ENCODE peak calls at places on chromosomes 2 and 18, in seven cellular contexts. E is activated effector memory CD4-positive, alpha-beta T cell treated with anti-CD3 and anti-CD28 coated beads, Interleukin-2, amount 50 U/mL, for 16 hours; J is stimulated activated naive B cell treated with anti-CD40 and anti-IgM and Interleukin-4, amounts not matched to agents 10 μg/mL and 1 μg/mL and 100 μg/mL, for 72 hours; F is amniotic stem cell; V is activated T-cell treated with anti-CD3 and anti-CD28 coated beads, Interleukin-2, amount 50 U/mL, for 24 hours; K is stimulated activated CD8-positive, alpha-beta memory T cell treated with anti-CD3 and anti-CD28 coated beads, Interleukin-2, amount 100 ng/mL, for 1 hour; M is substantia nigra. U is an unnamed sample.

GRCh38 chr2:142041105-142041504 is 89.7 kb downstream of the LRP1B start:
- DNase-seq in J (no peak), E (no peak), V (no peak), K (no peak), M (no peak), F (no peak), U (no peak)

GRCh38 chr2:186068154-186068826 is 329.7 kb downstream of the FSIP2 start:
- DNase-seq in F (no peak), E (no peak), K (no peak), M (no peak), V (no peak), J (no peak), U (no peak)

GRCh38 chr18:48989304-48990284 is 38.8 kb upstream of the SMAD7 start:
- DNase-seq in J (no peak), M (no peak), K (no peak), V (no peak), E (no peak), F (no peak), U (no peak)

GRCh38 chr18:27778441-27778840 is 398.5 kb downstream of the CDH2 start:
- DNase-seq in F (no peak), J (no peak), M (no peak), E (no peak), K (no peak), V (no peak), U (no peak)

GRCh38 chr2:111666160-111666559 is 217.8 kb downstream of the ANAPC1 start:
- DNase-seq in F (no peak), E (no peak), K (no peak), J (no peak), V (no peak), M (no peak), U (no peak)

GRCh38 chr2:226782092-226782713 is 17.4 kb downstream of the IRS1 start:
- DNase-seq in E (no peak), K (no peak), V (no peak), F (no peak), J (no peak), M (no peak), U (no peak)

GRCh38 chr2:33933203-33933602 is 334.1 kb upstream of the FAM98A start:
- DNase-seq in V (no peak), M (no peak), K (no peak), E (no peak), J (no peak), F (no peak), U (no peak)

GRCh38 chr2:10481666-10482157 is 33.6 kb upstream of the ODC1 start:
- DNase-seq in K (no peak), E (peak; percentile 45), V (no peak), M (no peak), J (no peak), F (no peak), U (no peak)

GRCh38 chr2:114400890-114401289 is 41.6 kb upstream of the DPP10 start:
- DNase-seq in J (no peak), K (no peak), M (no peak), V (no peak), F (no peak), E (no peak), U (no peak)

GRCh38 chr2:25808006-25808383 is 70.3 kb downstream of the ASXL2 start:
- DNase-seq in J (no peak), F (no peak), K (no peak), V (no peak), M (no peak), E (no peak), U (no peak)

GRCh38 chr2:9299444-9300100 is 93.0 kb downstream of the ASAP2 start:
- DNase-seq in M (no peak), V (no peak), E (no peak), F (no peak), K (no peak), J (no peak), U (no peak)

GRCh38 chr2:95305341-95306058 is 8.4 kb downstream of the KCNIP3 start:
- DNase-seq in K (no peak), M (no peak), J (no peak), E (no peak), V (no peak), F (no peak), U (no peak)

GRCh38 chr2:9313443-9313842 is 106.8 kb downstream of the ASAP2 start:
- DNase-seq in E (no peak), F (no peak), J (no peak), V (no peak), M (no peak), K (no peak), U (no peak)

GRCh38 chr2:217634871-217635270 is 367.9 kb downstream of the TNS1 start:
- DNase-seq in V (no peak), K (no peak), F (no peak), E (no peak), J (no peak), M (no peak), U (no peak)

GRCh38 chr2:226115102-226115831 is 684.4 kb downstream of the IRS1 start:
- DNase-seq in J (no peak), M (no peak), K (no peak), F (peak; percentile 81), V (no peak), E (no peak), U (no peak)

GRCh38 chr2:18605115-18605514 is 15.7 kb upstream of the NT5C1B start:
- DNase-seq in J (no peak), F (no peak), V (no peak), E (no peak), K (no peak), M (no peak), U (no peak)

GRCh38 chr2:172836386-172837200 is 100.9 kb downstream of the RAPGEF4 start:
- DNase-seq in K (no peak), V (no peak), M (no peak), E (no peak), F (no peak), J (no peak), U (no peak)

GRCh38 chr2:171491292-171491691 is 31.0 kb upstream of the CYBRD1 start:
- DNase-seq in V (no peak), M (no peak), E (no peak), J (no peak), K (no peak), F (no peak), U (no peak)

GRCh38 chr2:117716505-117716904 is 98.0 kb upstream of the DDX18 start:
- DNase-seq in M (no peak), F (no peak), E (no peak), V (no peak), J (no peak), K (no peak), U (no peak)

GRCh38 chr2:131115752-131116151 is 10.6 kb downstream of the PLEKHB2 start:
- DNase-seq in M (no peak), V (no peak), F (no peak), K (no peak), E (no peak), J (no peak), U (no peak)

GRCh38 chr2:144390424-144391020 is 129.4 kb downstream of the ZEB2 start:
- DNase-seq in K (no peak), E (no peak), V (no peak), M (no peak), J (no peak), F (no peak), U (no peak)

GRCh38 chr18:26432651-26433424 is 115.5 kb downstream of the KCTD1 start:
- DNase-seq in J (no peak), E (no peak), V (no peak), K (no peak), M (no peak), F (no peak), U (no peak)

GRCh38 chr2:240269380-240269779 is 128.9 kb upstream of the OTOS start:
- DNase-seq in V (peak; percentile 8), F (no peak), E (no peak), J (no peak), K (no peak), M (no peak), U (no peak)

GRCh38 chr2:239629936-239630617 is 229.3 kb upstream of the HDAC4 start:
- DNase-seq in M (no peak), J (no peak), V (no peak), E (no peak), K (no peak), F (no peak), U (no peak)

GRCh38 chr2:212520340-212520739 is 18.3 kb downstream of the ERBB4 start:
- DNase-seq in K (no peak), M (no peak), E (no peak), J (no peak), F (no peak), V (no peak), U (no peak)

GRCh38 chr2:6081955-6082354 is 389.8 kb downstream of the SOX11 start:
- DNase-seq in K (no peak), J (no peak), M (no peak), V (no peak), E (no peak), F (no peak), U (no peak)

GRCh38 chr18:40841063-40841462 is 1114.0 kb upstream of the PIK3C3 start:
- DNase-seq in M (no peak), V (no peak), F (no peak), E (no peak), J (no peak), K (no peak), U (no peak)

GRCh38 chr2:28338046-28338753 is 54.5 kb upstream of the FOSL2 start:
- DNase-seq in M (no peak), F (no peak), J (no peak), E (no peak), K (no peak), V (no peak), U (no peak)

GRCh38 chr18:79393181-79393598 is 2.5 kb upstream of the NFATC1 start:
- DNase-seq in F (no peak), K (no peak), J (no peak), M (no peak), E (peak; percentile 75), V (no peak), U (no peak)

GRCh38 chr2:68774569-68775271 is 40.1 kb downstream of the ARHGAP25 start:
- DNase-seq in M (peak; percentile 46), F (no peak), J (peak; percentile 88), V (peak; percentile 73), E (peak; percentile 85), K (no peak), U (no peak)

GRCh38 chr18:10482985-10483949 is 28.8 kb downstream of the APCDD1 start:
- DNase-seq in V (no peak), E (no peak), J (peak; percentile 56), K (no peak), M (no peak), F (no peak), U (no peak)

GRCh38 chr18:3313685-3314084 is 51.8 kb downstream of the MYL12B start:
- DNase-seq in K (no peak), M (no peak), E (no peak), V (no peak), F (no peak), J (no peak), U (no peak)